ENCODE peak calls at places on chromosomes 5 and 9, in five cellular contexts. C is NCI-H774, U is progenitor cell of endocrine pancreas, E is GF-D8, F is PC-9. Z is an unnamed sample.

GRCh38 chr5:87453801-87454200 is 41.1 kb upstream of the CCNH start:
- DNase-seq in C (no peak), U (no peak), E (no peak), F (no peak), Z (no peak)

GRCh38 chr5:158979749-158980521 is 119.8 kb downstream of the EBF1 start:
- DNase-seq in C (peak; percentile 1), U (no peak), E (no peak), F (no peak), Z (no peak)

GRCh38 chr9:125126019-125126746 is 17.1 kb downstream of the SCAI start:
- DNase-seq in C (no peak), U (no peak), E (peak; percentile 88), F (peak; percentile 39), Z (no peak)

GRCh38 chr5:15447209-15447608 is 52.8 kb upstream of the FBXL7 start:
- DNase-seq in C (no peak), U (no peak), E (no peak), F (no peak), Z (no peak)

GRCh38 chr5:126544087-126544740 is 50.8 kb downstream of the ALDH7A1 start:
- DNase-seq in C (no peak), U (no peak), E (no peak), F (no peak), Z (no peak)

GRCh38 chr5:68500828-68501227 is 285.3 kb downstream of the PIK3R1 start:
- DNase-seq in C (no peak), U (no peak), E (no peak), F (no peak), Z (no peak)

GRCh38 chr5:58318468-58318867 is 141.4 kb downstream of the PLK2 start:
- DNase-seq in C (no peak), U (no peak), E (no peak), F (no peak), Z (no peak)

GRCh38 chr5:172179032-172179989 is 8.7 kb downstream of the STK10 start:
- DNase-seq in C (no peak), U (no peak), E (peak; percentile 77), F (no peak), Z (no peak)

GRCh38 chr5:78806544-78806943 is 158.0 kb upstream of the LHFPL2 start:
- DNase-seq in C (no peak), U (no peak), E (no peak), F (peak; percentile 79), Z (no peak)

GRCh38 chr9:16031971-16032370 is 479.1 kb downstream of the CCDC171 start:
- DNase-seq in C (no peak), U (no peak), E (no peak), F (no peak), Z (no peak)

GRCh38 chr5:142432961-142433360 is 108.1 kb upstream of the SPRY4 start:
- DNase-seq in C (no peak), U (no peak), E (no peak), F (no peak), Z (no peak)

GRCh38 chr9:85268024-85268610 is 473.6 kb downstream of the AGTPBP1 start:
- DNase-seq in C (no peak), U (no peak), E (no peak), F (no peak), Z (no peak)

GRCh38 chr5:43078956-43079355 is 38.8 kb upstream of the ANXA2R start:
- DNase-seq in C (no peak), U (no peak), E (no peak), F (peak; percentile 76), Z (no peak)

GRCh38 chr9:136857606-136858412 is 5.7 kb downstream of the MAMDC4 start:
- DNase-seq in C (peak; percentile 18), U (peak; percentile 10), E (no peak), F (peak; percentile 21), Z (peak; percentile 43)

Z was measured in ecto neural progenitor cell.